ENCODE peak calls at places on chromosomes 5 and 9, in five cellular contexts. I, H, N, X and G are unnamed samples.

GRCh38 chr9:65405253-65405652 is 120.2 kb upstream of the FOXD4L5 start:
- DNase-seq in I (no peak), H (no peak), N (no peak), X (no peak), G (peak)

GRCh38 chr5:74288448-74289109 is 351.9 kb downstream of the ENC1 start:
- DNase-seq in I (no peak), H (no peak), N (peak), X (no peak), G (no peak)

GRCh38 chr9:133103183-133103986 is 17.7 kb downstream of the RALGDS start:
- DNase-seq in I (peak), H (peak), N (peak), X (peak), G (peak)

GRCh38 chr5:85814596-85814995 is 803.1 kb upstream of the COX7C start:
- DNase-seq in I (no peak), H (peak), N (no peak), X (no peak), G (no peak)

GRCh38 chr9:84471816-84472215 is 131.3 kb upstream of the SLC28A3 start:
- DNase-seq in I (no peak), H (no peak), N (no peak), X (no peak), G (no peak)

GRCh38 chr9:110912701-110913291 is 125.5 kb downstream of the LPAR1 start:
- DNase-seq in I (no peak), H (peak), N (no peak), X (no peak), G (no peak)

GRCh38 chr9:135249191-135249590 is 161.7 kb downstream of the OLFM1 start:
- DNase-seq in I (no peak), H (no peak), N (peak), X (no peak), G (no peak)

GRCh38 chr5:310941-311434 is 10.5 kb upstream of the AHRR start:
- DNase-seq in I (no peak), H (no peak), N (no peak), X (no peak), G (no peak)

GRCh38 chr9:131963087-131963715 is 116.5 kb downstream of the MED27 start:
- DNase-seq in I (no peak), H (no peak), N (no peak), X (no peak), G (no peak)

GRCh38 chr5:137234973-137235943 is 263.9 kb downstream of the SPOCK1 start:
- DNase-seq in I (no peak), H (no peak), N (no peak), X (no peak), G (no peak)

GRCh38 chr9:128101231-128101641 is 26.3 kb downstream of the PTGES2 start:
- DNase-seq in I (no peak), H (no peak), N (no peak), X (no peak), G (no peak)

GRCh38 chr5:35031276-35031675 is 16.5 kb downstream of the AGXT2 start:
- DNase-seq in I (no peak), H (no peak), N (no peak), X (no peak), G (no peak)

GRCh38 chr9:124809741-124810500 is 33.0 kb downstream of the OLFML2A start:
- DNase-seq in I (no peak), H (no peak), N (no peak), X (no peak), G (no peak)

GRCh38 chr5:393846-394275 is 49.1 kb upstream of the EXOC3 start:
- DNase-seq in I (peak), H (no peak), N (no peak), X (no peak), G (peak)

GRCh38 chr5:112957970-112958773 is 18.4 kb upstream of the DCP2 start:
- DNase-seq in I (peak), H (peak), N (peak), X (peak), G (peak)
- H3K27ac ChIP-seq in I (no peak), H (peak), N (peak), X (no peak), G (no peak)

GRCh38 chr9:34032631-34033030 is 16.1 kb downstream of the UBAP2 start:
- DNase-seq in I (no peak), H (no peak), N (no peak), X (no peak), G (peak)
- H3K27ac ChIP-seq in I (no peak), H (no peak), N (no peak), X (no peak), G (no peak)

DNA sequence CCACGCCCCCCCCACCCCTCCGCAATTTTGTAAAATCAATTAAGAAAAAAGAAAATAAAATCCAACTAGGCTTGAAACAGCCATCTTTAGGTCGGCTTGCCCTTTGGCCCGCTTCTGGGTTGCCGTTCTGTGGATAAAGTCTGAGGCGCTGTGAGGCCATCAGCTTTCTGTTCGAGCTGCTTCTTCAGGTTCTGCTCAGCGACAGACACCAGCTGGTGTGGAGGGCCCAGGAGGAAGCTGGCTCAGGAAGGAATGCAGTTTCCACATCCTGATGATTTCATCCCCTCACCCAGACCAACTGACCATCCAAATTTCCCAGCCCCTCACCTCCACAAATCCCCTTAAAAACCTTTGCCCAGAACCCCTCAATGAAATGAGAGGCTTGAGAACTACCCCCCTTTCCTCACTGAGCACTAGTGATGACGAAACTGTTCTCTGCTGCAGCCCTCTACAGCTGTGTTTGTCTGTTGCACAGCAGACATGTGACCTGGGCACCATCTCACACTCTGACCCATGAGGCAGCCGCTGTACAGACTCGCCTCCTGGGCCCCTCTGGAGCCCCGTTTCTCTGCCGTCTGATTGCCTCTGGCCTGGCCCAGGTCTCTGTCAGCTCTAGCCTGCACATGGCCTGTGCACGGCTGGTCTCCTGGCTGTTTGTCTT is 45.4 kb downstream of the SPATA31C2 start:
- DNase-seq in I (no peak), H (no peak), N (peak), X (no peak), G (no peak)
- H3K27ac ChIP-seq in I (no peak), H (no peak), N (no peak), X (no peak), G (peak)

DNA sequence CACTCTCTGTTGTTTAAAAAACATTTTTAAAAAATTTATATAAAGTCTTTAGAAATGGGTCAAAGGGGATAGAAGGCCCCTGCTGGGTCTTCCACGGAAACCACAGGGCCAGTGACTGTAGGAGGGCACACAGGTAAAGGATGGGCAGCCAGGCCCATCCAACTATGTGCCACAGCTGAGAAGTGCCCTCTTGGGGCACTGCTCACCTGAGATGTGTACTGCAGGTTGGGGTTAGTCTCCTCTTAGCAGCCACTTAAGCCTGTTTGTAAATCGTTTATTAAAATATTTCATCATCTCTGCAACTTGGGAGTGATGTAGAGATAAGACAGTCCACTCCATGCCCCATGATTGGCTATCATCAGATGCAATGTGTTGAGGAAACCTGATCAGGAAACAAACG is 222.4 kb downstream of the DIRAS2 start:
- DNase-seq in I (no peak), H (no peak), N (no peak), X (no peak), G (no peak)
- H3K27ac ChIP-seq in I (no peak), H (peak), N (no peak), X (no peak), G (no peak)

DNA sequence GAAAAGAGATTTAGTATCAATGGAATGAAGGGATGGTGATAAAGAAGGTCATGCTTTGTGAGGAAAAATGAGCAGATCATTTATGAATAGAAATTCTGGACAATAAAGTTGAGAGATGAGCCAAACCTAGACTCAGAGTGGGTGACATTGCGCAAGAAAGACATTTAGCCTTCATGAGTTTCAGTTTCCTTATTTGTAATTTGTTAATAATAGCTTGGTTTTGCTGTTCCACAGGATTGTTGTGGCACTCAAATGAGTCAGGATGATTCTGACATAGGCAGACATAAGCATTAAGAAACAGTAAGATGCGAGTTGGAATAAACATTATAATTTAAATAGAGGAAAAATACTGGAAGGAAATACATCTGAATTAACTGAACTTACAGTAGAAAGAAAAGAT is 34.8 kb downstream of the ITGA2 start:
- DNase-seq in I (no peak), H (peak), N (no peak), X (no peak), G (no peak)
- H3K27ac ChIP-seq in I (no peak), H (no peak), N (no peak), X (no peak), G (no peak)

DNA sequence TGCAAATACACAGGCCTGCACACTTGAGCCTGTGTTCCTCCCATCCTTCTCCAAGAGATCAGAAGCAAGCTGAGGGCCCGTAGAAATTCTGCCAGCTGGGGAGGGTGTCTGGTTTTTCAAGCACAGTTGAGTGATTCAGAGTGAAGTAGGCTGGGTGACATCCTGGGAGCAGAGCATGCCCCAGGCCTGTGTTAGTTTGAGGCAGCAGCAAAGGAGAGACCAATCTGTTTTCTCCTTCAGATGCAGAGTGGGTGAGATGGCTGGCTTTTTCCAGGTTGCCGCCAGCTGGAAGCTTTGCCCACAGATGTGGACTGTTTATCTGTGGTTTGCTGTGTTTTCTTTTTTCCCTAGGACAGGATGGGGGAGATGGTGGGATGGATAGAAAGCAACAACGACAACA is 63.1 kb downstream of the RCL1 start:
- DNase-seq in I (no peak), H (no peak), N (peak), X (no peak), G (no peak)
- H3K27ac ChIP-seq in I (no peak), H (no peak), N (no peak), X (no peak), G (no peak)

DNA sequence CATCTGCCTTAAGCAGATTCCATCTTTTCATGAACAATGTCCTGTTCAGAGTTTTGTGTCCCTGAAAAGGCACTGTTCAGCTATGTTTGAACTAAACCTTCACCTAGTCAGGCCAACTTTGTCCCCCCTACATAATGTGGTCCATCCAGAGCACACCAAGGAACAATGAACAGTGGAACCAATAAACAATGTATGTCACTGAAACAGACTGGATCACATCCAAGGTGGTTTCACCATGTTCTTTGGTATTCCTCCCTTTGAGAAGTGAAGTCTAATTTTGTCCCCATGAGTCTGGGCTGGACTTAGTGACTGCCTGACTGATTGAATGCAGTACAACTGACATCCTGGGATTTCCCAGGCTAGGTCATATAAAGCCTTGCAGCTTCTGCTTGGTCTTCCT is 174.5 kb downstream of the SLC24A2 start:
- DNase-seq in I (no peak), H (no peak), N (no peak), X (no peak), G (no peak)
- H3K27ac ChIP-seq in I (no peak), H (no peak), N (no peak), X (no peak), G (no peak)

DNA sequence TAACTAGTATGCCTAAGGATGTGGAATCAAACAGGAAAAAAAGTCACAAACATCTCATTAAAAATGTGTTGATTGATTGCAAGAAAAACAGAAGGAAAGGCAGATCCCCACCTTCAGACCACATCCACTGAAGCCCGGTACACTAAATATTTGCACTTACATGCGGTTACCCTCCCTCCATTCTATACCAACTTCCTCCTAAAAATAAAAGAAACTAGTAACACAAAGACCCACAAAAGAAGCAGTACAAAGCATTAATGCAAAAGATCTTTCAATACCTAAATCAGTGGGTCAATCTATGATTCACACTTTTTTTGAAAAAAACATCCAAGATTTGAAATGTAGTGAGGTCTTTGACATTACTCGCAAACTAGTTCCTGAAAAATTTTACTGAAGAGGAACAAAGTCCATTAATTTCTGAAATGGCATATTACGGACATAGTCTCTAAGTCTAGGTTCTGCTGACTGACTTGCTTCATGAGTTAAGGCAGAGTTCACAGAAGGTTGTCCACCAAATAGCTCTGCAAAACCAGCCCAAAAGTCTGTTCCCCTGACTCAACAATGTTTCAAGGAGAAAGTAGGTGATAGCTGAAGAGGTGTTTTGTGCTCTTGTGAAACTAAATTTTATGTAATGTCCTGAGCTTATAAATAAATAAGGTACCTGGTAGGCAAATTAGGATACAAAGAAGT is 100.7 kb downstream of the PAM start:
- DNase-seq in I (no peak), H (no peak), N (no peak), X (no peak), G (no peak)
- H3K27ac ChIP-seq in I (no peak), H (no peak), N (peak), X (no peak), G (no peak)